ENCODE peak calls at places on chromosomes 13 and 19, in ten cellular contexts. One of them, this sample, is unnamed.

GRCh38 chr13:64054306-64054705 is 2638.7 kb upstream of the PCDH20 start:
- DNase-seq in Caco-2: no peak
- DNase-seq in stimulated activated CD4-positive, alpha-beta T cell treated with anti-CD3 and anti-CD28 coated beads, Interleukin-15, amount 100 ng/mL, for 24 hours: no peak
- DNase-seq in AG04450: no peak
- DNase-seq in astrocyte of the spinal cord: no peak
- DNase-seq in ACHN: no peak
- DNase-seq in psoas muscle: no peak
- DNase-seq in neural crest cell: no peak
- DNase-seq in KBM-7: peak
- DNase-seq in AG10803: no peak
- DNase-seq in this sample: no peak

GRCh38 chr13:39481493-39481892 is 121.5 kb downstream of the LHFPL6 start:
- DNase-seq in Caco-2: no peak
- DNase-seq in stimulated activated CD4-positive, alpha-beta T cell treated with anti-CD3 and anti-CD28 coated beads, Interleukin-15, amount 100 ng/mL, for 24 hours: no peak
- DNase-seq in AG04450: no peak
- DNase-seq in astrocyte of the spinal cord: no peak
- DNase-seq in ACHN: no peak
- DNase-seq in psoas muscle: peak
- DNase-seq in neural crest cell: no peak
- DNase-seq in KBM-7: no peak
- DNase-seq in AG10803: no peak
- DNase-seq in this sample: no peak

GRCh38 chr19:11025006-11025405 is 64.2 kb downstream of the SMARCA4 start:
- DNase-seq in Caco-2: no peak
- DNase-seq in stimulated activated CD4-positive, alpha-beta T cell treated with anti-CD3 and anti-CD28 coated beads, Interleukin-15, amount 100 ng/mL, for 24 hours: no peak
- DNase-seq in AG04450: no peak
- DNase-seq in astrocyte of the spinal cord: no peak
- DNase-seq in ACHN: no peak
- DNase-seq in psoas muscle: no peak
- DNase-seq in neural crest cell: no peak
- DNase-seq in KBM-7: no peak
- DNase-seq in AG10803: no peak
- DNase-seq in this sample: no peak

GRCh38 chr19:38808741-38809140 is 4.0 kb downstream of the LGALS4 start:
- DNase-seq in Caco-2: no peak
- DNase-seq in stimulated activated CD4-positive, alpha-beta T cell treated with anti-CD3 and anti-CD28 coated beads, Interleukin-15, amount 100 ng/mL, for 24 hours: no peak
- DNase-seq in AG04450: no peak
- DNase-seq in astrocyte of the spinal cord: no peak
- DNase-seq in ACHN: no peak
- DNase-seq in psoas muscle: no peak
- DNase-seq in neural crest cell: no peak
- DNase-seq in KBM-7: no peak
- DNase-seq in AG10803: no peak
- DNase-seq in this sample: no peak

GRCh38 chr13:103883698-103884097 is 817.5 kb upstream of the SLC10A2 start:
- DNase-seq in Caco-2: no peak
- DNase-seq in stimulated activated CD4-positive, alpha-beta T cell treated with anti-CD3 and anti-CD28 coated beads, Interleukin-15, amount 100 ng/mL, for 24 hours: no peak
- DNase-seq in AG04450: no peak
- DNase-seq in astrocyte of the spinal cord: no peak
- DNase-seq in ACHN: no peak
- DNase-seq in psoas muscle: no peak
- DNase-seq in neural crest cell: no peak
- DNase-seq in KBM-7: no peak
- DNase-seq in AG10803: no peak
- DNase-seq in this sample: no peak

GRCh38 chr19:7397687-7398086 is 49.0 kb downstream of the ARHGEF18 start:
- DNase-seq in Caco-2: no peak
- DNase-seq in stimulated activated CD4-positive, alpha-beta T cell treated with anti-CD3 and anti-CD28 coated beads, Interleukin-15, amount 100 ng/mL, for 24 hours: no peak
- DNase-seq in AG04450: peak
- DNase-seq in astrocyte of the spinal cord: peak
- DNase-seq in ACHN: no peak
- DNase-seq in psoas muscle: no peak
- DNase-seq in neural crest cell: no peak
- DNase-seq in KBM-7: no peak
- DNase-seq in AG10803: peak
- DNase-seq in this sample: no peak

GRCh38 chr13:26476111-26476743 is 81.3 kb upstream of the WASF3 start:
- DNase-seq in Caco-2: no peak
- DNase-seq in stimulated activated CD4-positive, alpha-beta T cell treated with anti-CD3 and anti-CD28 coated beads, Interleukin-15, amount 100 ng/mL, for 24 hours: peak
- DNase-seq in AG04450: no peak
- DNase-seq in astrocyte of the spinal cord: peak
- DNase-seq in ACHN: no peak
- DNase-seq in psoas muscle: peak
- DNase-seq in neural crest cell: peak
- DNase-seq in KBM-7: no peak
- DNase-seq in AG10803: peak
- DNase-seq in this sample: no peak

GRCh38 chr19:19748249-19748938 is 15.5 kb upstream of the ZNF14 start:
- DNase-seq in Caco-2: no peak
- DNase-seq in stimulated activated CD4-positive, alpha-beta T cell treated with anti-CD3 and anti-CD28 coated beads, Interleukin-15, amount 100 ng/mL, for 24 hours: no peak
- DNase-seq in AG04450: no peak
- DNase-seq in astrocyte of the spinal cord: no peak
- DNase-seq in ACHN: no peak
- DNase-seq in psoas muscle: no peak
- DNase-seq in neural crest cell: no peak
- DNase-seq in KBM-7: no peak
- DNase-seq in AG10803: no peak
- DNase-seq in this sample: no peak

GRCh38 chr13:28327761-28328607 is 166.9 kb downstream of the FLT1 start:
- DNase-seq in Caco-2: no peak
- DNase-seq in stimulated activated CD4-positive, alpha-beta T cell treated with anti-CD3 and anti-CD28 coated beads, Interleukin-15, amount 100 ng/mL, for 24 hours: no peak
- DNase-seq in AG04450: no peak
- DNase-seq in astrocyte of the spinal cord: no peak
- DNase-seq in ACHN: no peak
- DNase-seq in psoas muscle: no peak
- DNase-seq in neural crest cell: no peak
- DNase-seq in KBM-7: no peak
- DNase-seq in AG10803: no peak
- DNase-seq in this sample: no peak

GRCh38 chr13:103272770-103273169 is 206.6 kb upstream of the SLC10A2 start:
- DNase-seq in Caco-2: no peak
- DNase-seq in stimulated activated CD4-positive, alpha-beta T cell treated with anti-CD3 and anti-CD28 coated beads, Interleukin-15, amount 100 ng/mL, for 24 hours: no peak
- DNase-seq in AG04450: no peak
- DNase-seq in astrocyte of the spinal cord: peak
- DNase-seq in ACHN: no peak
- DNase-seq in psoas muscle: no peak
- DNase-seq in neural crest cell: no peak
- DNase-seq in KBM-7: no peak
- DNase-seq in AG10803: no peak
- DNase-seq in this sample: no peak

GRCh38 chr13:37097008-37097579 is 8.4 kb downstream of the CSNK1A1L start:
- DNase-seq in Caco-2: no peak
- DNase-seq in stimulated activated CD4-positive, alpha-beta T cell treated with anti-CD3 and anti-CD28 coated beads, Interleukin-15, amount 100 ng/mL, for 24 hours: no peak
- DNase-seq in AG04450: no peak
- DNase-seq in astrocyte of the spinal cord: peak
- DNase-seq in ACHN: no peak
- DNase-seq in psoas muscle: no peak
- DNase-seq in neural crest cell: no peak
- DNase-seq in KBM-7: no peak
- DNase-seq in AG10803: peak
- DNase-seq in this sample: no peak

GRCh38 chr13:113804017-113804702 is 45.1 kb downstream of the TMEM255B start:
- DNase-seq in Caco-2: no peak
- DNase-seq in stimulated activated CD4-positive, alpha-beta T cell treated with anti-CD3 and anti-CD28 coated beads, Interleukin-15, amount 100 ng/mL, for 24 hours: no peak
- DNase-seq in AG04450: no peak
- DNase-seq in astrocyte of the spinal cord: peak
- DNase-seq in ACHN: peak
- DNase-seq in psoas muscle: no peak
- DNase-seq in neural crest cell: no peak
- DNase-seq in KBM-7: no peak
- DNase-seq in AG10803: no peak
- DNase-seq in this sample: no peak

GRCh38 chr19:574658-575526 is 2.5 kb downstream of the BSG start:
- DNase-seq in Caco-2: no peak
- DNase-seq in stimulated activated CD4-positive, alpha-beta T cell treated with anti-CD3 and anti-CD28 coated beads, Interleukin-15, amount 100 ng/mL, for 24 hours: no peak
- DNase-seq in AG04450: no peak
- DNase-seq in astrocyte of the spinal cord: peak
- DNase-seq in ACHN: no peak
- DNase-seq in psoas muscle: peak
- DNase-seq in neural crest cell: no peak
- DNase-seq in KBM-7: peak
- DNase-seq in AG10803: no peak
- DNase-seq in this sample: no peak

GRCh38 chr13:50366488-50367174 is 351.4 kb downstream of the KCNRG start:
- DNase-seq in Caco-2: no peak
- DNase-seq in stimulated activated CD4-positive, alpha-beta T cell treated with anti-CD3 and anti-CD28 coated beads, Interleukin-15, amount 100 ng/mL, for 24 hours: peak
- DNase-seq in AG04450: no peak
- DNase-seq in astrocyte of the spinal cord: no peak
- DNase-seq in ACHN: no peak
- DNase-seq in psoas muscle: no peak
- DNase-seq in neural crest cell: no peak
- DNase-seq in KBM-7: no peak
- DNase-seq in AG10803: no peak
- DNase-seq in this sample: no peak

GRCh38 chr19:49344516-49345423 is 9.6 kb downstream of the CD37 start:
- DNase-seq in Caco-2: no peak
- DNase-seq in stimulated activated CD4-positive, alpha-beta T cell treated with anti-CD3 and anti-CD28 coated beads, Interleukin-15, amount 100 ng/mL, for 24 hours: no peak
- DNase-seq in AG04450: no peak
- DNase-seq in astrocyte of the spinal cord: no peak
- DNase-seq in ACHN: no peak
- DNase-seq in psoas muscle: no peak
- DNase-seq in neural crest cell: no peak
- DNase-seq in KBM-7: no peak
- DNase-seq in AG10803: no peak
- DNase-seq in this sample: no peak

GRCh38 chr19:48672994-48673393 is at the start of gene NTN5:
- DNase-seq in Caco-2: no peak
- DNase-seq in stimulated activated CD4-positive, alpha-beta T cell treated with anti-CD3 and anti-CD28 coated beads, Interleukin-15, amount 100 ng/mL, for 24 hours: no peak
- DNase-seq in AG04450: no peak
- DNase-seq in astrocyte of the spinal cord: no peak
- DNase-seq in ACHN: no peak
- DNase-seq in psoas muscle: no peak
- DNase-seq in neural crest cell: no peak
- DNase-seq in KBM-7: no peak
- DNase-seq in AG10803: no peak
- DNase-seq in this sample: no peak

GRCh38 chr13:101611491-101612475 is 159.3 kb downstream of the ITGBL1 start:
- DNase-seq in Caco-2: no peak
- DNase-seq in stimulated activated CD4-positive, alpha-beta T cell treated with anti-CD3 and anti-CD28 coated beads, Interleukin-15, amount 100 ng/mL, for 24 hours: no peak
- DNase-seq in AG04450: no peak
- DNase-seq in astrocyte of the spinal cord: no peak
- DNase-seq in ACHN: no peak
- DNase-seq in psoas muscle: no peak
- DNase-seq in neural crest cell: no peak
- DNase-seq in KBM-7: no peak
- DNase-seq in AG10803: peak
- DNase-seq in this sample: no peak

GRCh38 chr13:27211771-27212364 is 39.5 kb upstream of the RPL21 start:
- DNase-seq in Caco-2: no peak
- DNase-seq in stimulated activated CD4-positive, alpha-beta T cell treated with anti-CD3 and anti-CD28 coated beads, Interleukin-15, amount 100 ng/mL, for 24 hours: no peak
- DNase-seq in AG04450: peak
- DNase-seq in astrocyte of the spinal cord: peak
- DNase-seq in ACHN: peak
- DNase-seq in psoas muscle: no peak
- DNase-seq in neural crest cell: no peak
- DNase-seq in KBM-7: no peak
- DNase-seq in AG10803: peak
- DNase-seq in this sample: no peak